ENCODE peak calls at places on chromosomes 16 and 17, in six cellular contexts. K is K562, N is uterus, Q is ovary, J is aorta, L is ascending aorta. I is an unnamed sample.

GRCh38 chr17:64063088-64063487 is 42.7 kb upstream of the ICAM2 start:
- DNase-seq in K (no peak), N (no peak), Q (no peak), J (no peak), L (no peak), I (no peak)

GRCh38 chr17:4365628-4366311 is 705 bp downstream of the UBE2G1 start:
- DNase-seq in K (peak; percentile 64), N (peak; percentile 47), Q (peak; percentile 73), J (peak; percentile 60), L (no peak), I (peak; percentile 12)

GRCh38 chr16:85675528-85675927 is 13.2 kb downstream of the GINS2 start:
- DNase-seq in K (no peak), N (no peak), Q (no peak), J (peak; percentile 3), L (no peak), I (no peak)

GRCh38 chr17:72419866-72420774 is 299.3 kb downstream of the SOX9 start:
- DNase-seq in K (no peak), N (peak; percentile 21), Q (no peak), J (no peak), L (no peak), I (no peak)

GRCh38 chr16:842061-842476 is 41.5 kb upstream of the GNG13 start:
- DNase-seq in K (peak; percentile 57), N (no peak), Q (no peak), J (no peak), L (no peak), I (no peak)

GRCh38 chr17:43578699-43579569 is 32.8 kb upstream of the ETV4 start:
- DNase-seq in K (no peak), N (no peak), Q (no peak), J (peak; percentile 64), L (no peak), I (no peak)

GRCh38 chr17:64128787-64129514 is 993 bp downstream of the ERN1 start:
- DNase-seq in K (no peak), N (no peak), Q (peak; percentile 47), J (peak; percentile 58), L (no peak), I (no peak)

GRCh38 chr16:27495191-27495590 is 54.5 kb downstream of the GTF3C1 start:
- DNase-seq in K (no peak), N (peak; percentile 65), Q (peak; percentile 72), J (peak; percentile 76), L (no peak), I (no peak)

GRCh38 chr17:58324409-58325288 is 3.9 kb downstream of the TSPOAP1 start:
- DNase-seq in K (no peak), N (peak; percentile 55), Q (peak; percentile 71), J (peak; percentile 67), L (no peak), I (no peak)

GRCh38 chr17:19785854-19786253 is 37.8 kb upstream of the ALDH3A1 start:
- DNase-seq in K (no peak), N (no peak), Q (no peak), J (no peak), L (no peak), I (no peak)

GRCh38 chr16:12470311-12471229 is 333.1 kb downstream of the CPPED1 start:
- DNase-seq in K (no peak), N (peak; percentile 72), Q (peak; percentile 81), J (peak; percentile 75), L (no peak), I (no peak)

GRCh38 chr16:22634913-22635312 is 124.2 kb downstream of the NPIPB5 start:
- DNase-seq in K (no peak), N (no peak), Q (no peak), J (no peak), L (no peak), I (no peak)

GRCh38 chr17:50310455-50311111 is 35.3 kb upstream of the XYLT2 start:
- DNase-seq in K (no peak), N (no peak), Q (no peak), J (no peak), L (no peak), I (no peak)

GRCh38 chr16:27193300-27193990 is 9.9 kb upstream of the KDM8 start:
- DNase-seq in K (no peak), N (no peak), Q (no peak), J (no peak), L (no peak), I (no peak)

GRCh38 chr16:3490911-3491629 is 4.2 kb downstream of the C16orf90 start:
- DNase-seq in K (peak; percentile 31), N (no peak), Q (no peak), J (peak; percentile 42), L (no peak), I (no peak)

GRCh38 chr17:82963104-82963950 is 116.1 kb upstream of the METRNL start:
- DNase-seq in K (no peak), N (peak; percentile 70), Q (peak; percentile 76), J (peak; percentile 95), L (no peak), I (peak; percentile 46)

GRCh38 chr17:60602385-60602742 is 2.4 kb downstream of the PPM1D start:
- DNase-seq in K (no peak), N (no peak), Q (no peak), J (no peak), L (no peak), I (no peak)

GRCh38 chr17:28741358-28742349 is 2.2 kb upstream of the TRAF4 start:
- DNase-seq in K (peak; percentile 20), N (no peak), Q (no peak), J (no peak), L (no peak), I (no peak)

GRCh38 chr16:86568677-86569623 is 2.3 kb downstream of the FOXC2 start:
- DNase-seq in K (no peak), N (no peak), Q (no peak), J (no peak), L (no peak), I (no peak)

GRCh38 chr16:69176033-69176780 is 10.8 kb upstream of the SNTB2 start:
- DNase-seq in K (no peak), N (no peak), Q (peak; percentile 19), J (no peak), L (no peak), I (no peak)

GRCh38 chr16:64773638-64774037 is 348.2 kb downstream of the CDH11 start:
- DNase-seq in K (no peak), N (no peak), Q (no peak), J (no peak), L (no peak), I (no peak)

GRCh38 chr17:38967290-38967738 is at the start of gene FBXO47:
- DNase-seq in K (peak; percentile 15), N (peak; percentile 93), Q (peak; percentile 89), J (peak; percentile 95), L (peak; percentile 80), I (peak; percentile 89)

GRCh38 chr17:79777166-79777843 is 643 bp upstream of the CBX2 start:
- DNase-seq in K (no peak), N (peak; percentile 55), Q (peak; percentile 82), J (peak; percentile 69), L (no peak), I (peak; percentile 34)

GRCh38 chr17:31877341-31877740 is 18.3 kb upstream of the COPRS start:
- DNase-seq in K (no peak), N (no peak), Q (no peak), J (peak; percentile 56), L (peak; percentile 16), I (no peak)

GRCh38 chr16:20868890-20869289 is 31.3 kb downstream of the DCUN1D3 start:
- DNase-seq in K (no peak), N (peak; percentile 91), Q (peak; percentile 84), J (peak; percentile 90), L (no peak), I (peak; percentile 64)

GRCh38 chr17:47605006-47605405 is 44.7 kb upstream of the KPNB1 start:
- DNase-seq in K (no peak), N (no peak), Q (no peak), J (no peak), L (no peak), I (no peak)

GRCh38 chr16:9955677-9956076 is 226.6 kb downstream of the GRIN2A start:
- DNase-seq in K (no peak), N (no peak), Q (no peak), J (no peak), L (no peak), I (no peak)

GRCh38 chr16:89581045-89581695 is 5.6 kb downstream of the CPNE7 start:
- DNase-seq in K (no peak), N (no peak), Q (no peak), J (no peak), L (no peak), I (no peak)

GRCh38 chr16:81616321-81617020 is 162.6 kb upstream of the PLCG2 start:
- DNase-seq in K (no peak), N (peak; percentile 43), Q (peak; percentile 51), J (peak; percentile 85), L (no peak), I (peak; percentile 20)

GRCh38 chr17:73795730-73796129 is 151.5 kb upstream of the SDK2 start:
- DNase-seq in K (no peak), N (no peak), Q (no peak), J (no peak), L (no peak), I (no peak)

GRCh38 chr16:50367777-50368409 is 895 bp downstream of the BRD7 start:
- DNase-seq in K (no peak), N (no peak), Q (no peak), J (no peak), L (no peak), I (no peak)
- H3K27ac ChIP-seq in K (peak overlapping the region; percentile 72), N (peak overlapping the region; percentile 81), Q (peak overlapping the region; percentile 46), J (peak overlapping the region; percentile 4), L (peak overlapping the region; percentile 73), I (peak overlapping the region; percentile 39)

GRCh38 chr16:29254676-29255495 is 151.6 kb downstream of the NPIPB11 start:
- DNase-seq in K (no peak), N (no peak), Q (peak; percentile 60), J (no peak), L (no peak), I (no peak)

GRCh38 chr16:29256501-29256981 is 150.0 kb downstream of the NPIPB11 start:
- DNase-seq in K (no peak), N (no peak), Q (peak; percentile 51), J (no peak), L (no peak), I (no peak)
- H3K27ac ChIP-seq in K (no peak overlapping the region), N (no peak overlapping the region), Q (peak overlapping the region; percentile 90), J (no peak overlapping the region), L (no peak overlapping the region), I (no peak overlapping the region)

GRCh38 chr17:49213803-49214202 is 3.3 kb downstream of the ABI3 start:
- DNase-seq in K (no peak), N (no peak), Q (no peak), J (no peak), L (no peak), I (no peak)

GRCh38 chr17:49217651-49218413 is 7.3 kb downstream of the ABI3 start:
- DNase-seq in K (no peak), N (no peak), Q (no peak), J (peak; percentile 88), L (peak; percentile 63), I (peak; percentile 46)

GRCh38 chr17:49214665-49215360 is 4.3 kb downstream of the ABI3 start:
- DNase-seq in K (no peak), N (no peak), Q (no peak), J (no peak), L (no peak), I (no peak)

GRCh38 chr17:49216953-49217650 is 6.6 kb downstream of the ABI3 start:
- DNase-seq in K (peak; percentile 35), N (no peak), Q (no peak), J (peak; percentile 74), L (no peak), I (no peak)

GRCh38 chr17:49216482-49216881 is 6.0 kb downstream of the ABI3 start:
- DNase-seq in K (no peak), N (no peak), Q (no peak), J (no peak), L (no peak), I (no peak)
- H3K27ac ChIP-seq in K (no peak overlapping the region), N (peak overlapping the region; percentile 44), Q (no peak overlapping the region), J (no peak overlapping the region), L (no peak overlapping the region), I (peak overlapping the region; percentile 35)

GRCh38 chr16:67443299-67443698 is 12.4 kb downstream of the HSD11B2 start:
- DNase-seq in K (no peak), N (peak; percentile 87), Q (peak; percentile 73), J (peak; percentile 64), L (no peak), I (no peak)
- H3K27ac ChIP-seq in K (no peak overlapping the region), N (peak overlapping the region; percentile 81), Q (peak overlapping the region; percentile 58), J (no peak overlapping the region), L (no peak overlapping the region), I (no peak overlapping the region)